ENCODE peak calls at places on chromosomes 2 and 18, in six cellular contexts. Z, X, T, D, A and O are unnamed samples. For H3K4me1, the result is how much of the 10 kb centered on the place peaks cover.

GRCh38 chr2:10367472-10368439 is 65.1 kb downstream of the HPCAL1 start:
- DNase-seq in Z (no peak), A (no peak), X (no peak), D (no peak), T (no peak), O (no peak)

GRCh38 chr2:57893347-57893746 is 153.3 kb upstream of the VRK2 start:
- DNase-seq in Z (no peak), T (no peak), D (no peak), X (no peak), A (no peak), O (no peak)

GRCh38 chr2:24048662-24049484 is 668 bp upstream of the FKBP1B start:
- DNase-seq in X (no peak), T (no peak), Z (no peak), D (no peak), A (no peak), O (no peak)

GRCh38 chr2:28291811-28292455 is 100.7 kb upstream of the FOSL2 start:
- DNase-seq in X (no peak), Z (no peak), A (no peak), T (no peak), D (no peak), O (no peak)

GRCh38 chr2:99031991-99032390 is 96.0 kb upstream of the CRACDL start:
- DNase-seq in D (no peak), T (no peak), Z (no peak), X (no peak), A (no peak), O (no peak)

GRCh38 chr2:234964631-234965461 is 13.0 kb downstream of the SH3BP4 start:
- DNase-seq in X (no peak), D (no peak), T (peak), A (no peak), Z (no peak), O (no peak)

GRCh38 chr2:30191831-30192271 is 39.5 kb upstream of the LBH start:
- DNase-seq in D (no peak), A (no peak), T (no peak), Z (no peak), X (no peak), O (no peak)

GRCh38 chr2:71690231-71690834 is 237.0 kb downstream of the DYSF start:
- DNase-seq in Z (no peak), X (no peak), D (no peak), T (no peak), A (no peak), O (no peak)

GRCh38 chr18:25661836-25662235 is 309.9 kb upstream of the ZNF521 start:
- DNase-seq in A (no peak), T (no peak), X (no peak), Z (no peak), D (no peak), O (no peak)

GRCh38 chr2:41869542-41870256 is 178.1 kb upstream of the PKDCC start:
- DNase-seq in Z (peak), X (peak), D (peak), A (no peak), T (peak), O (peak)

GRCh38 chr2:41870257-41870570 is 177.6 kb upstream of the PKDCC start:
- DNase-seq in Z (no peak), X (no peak), A (no peak), T (no peak), D (no peak), O (no peak)

GRCh38 chr2:41870948-41871522 is 176.8 kb upstream of the PKDCC start:
- DNase-seq in A (no peak), D (no peak), Z (no peak), T (peak), X (no peak), O (no peak)

GRCh38 chr2:41872646-41873045 is 175.2 kb upstream of the PKDCC start:
- DNase-seq in Z (no peak), A (no peak), D (no peak), X (no peak), T (peak), O (no peak)

GRCh38 chr2:41873102-41873501 is 174.7 kb upstream of the PKDCC start:
- DNase-seq in X (no peak), D (no peak), T (peak), Z (no peak), A (no peak), O (no peak)
- H3K4me1 ChIP-seq in X (under half), D (under half), T (under half), Z (under half), A (under half), O (under half)

DNA sequence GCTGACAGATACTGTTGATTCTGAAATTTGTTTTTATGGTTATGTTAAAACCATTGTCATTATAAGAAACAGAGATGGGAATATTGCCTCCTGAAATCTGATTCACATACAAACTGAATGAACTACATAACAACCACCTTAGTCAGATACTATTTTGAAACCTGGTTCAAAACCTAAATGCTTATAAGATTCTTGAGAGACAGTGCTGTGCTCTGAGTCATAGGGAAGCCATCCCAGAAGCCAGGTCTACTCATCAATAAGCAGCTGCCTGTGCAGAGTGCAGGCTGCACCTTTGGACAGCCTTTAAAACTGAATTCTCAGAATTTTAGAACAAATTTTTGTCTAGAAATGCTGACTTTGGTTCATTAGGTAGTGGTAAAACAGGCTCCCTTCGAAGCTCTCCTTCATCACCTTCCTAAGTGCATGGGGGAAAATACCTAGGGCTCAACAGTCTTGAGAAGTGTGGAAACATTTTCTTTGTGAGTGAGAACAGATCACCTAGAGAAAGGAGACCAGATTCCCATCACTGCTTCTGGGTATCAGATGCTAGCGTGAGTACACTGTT is at the start of gene SERPINB7:
- DNase-seq in A (no peak), X (no peak), D (no peak), T (peak), Z (no peak), O (no peak)
- H3K27ac ChIP-seq in A (no peak), X (no peak), D (no peak), T (peak), Z (no peak), O (no peak)

DNA sequence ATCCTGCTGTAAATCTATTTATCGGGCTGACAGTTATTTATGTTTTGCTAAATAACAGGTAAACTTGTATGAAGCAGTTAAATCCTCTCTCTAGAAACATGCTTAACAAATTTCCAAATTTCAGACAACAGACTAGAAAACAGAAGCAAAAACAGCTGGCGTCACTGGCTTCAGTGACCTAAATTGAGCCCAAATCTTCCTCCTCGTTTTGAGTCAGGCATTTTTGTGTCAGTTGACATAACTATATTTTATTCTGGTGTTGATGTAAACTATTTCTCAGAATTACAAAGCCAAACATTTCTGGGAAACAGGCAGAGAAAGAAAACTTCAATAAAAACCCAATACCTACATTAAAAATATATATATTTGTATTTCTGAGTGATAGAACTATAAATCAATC is 21.7 kb downstream of the RBMS1 start:
- DNase-seq in Z (no peak), D (no peak), T (peak), X (no peak), A (no peak), O (no peak)
- H3K4me1 ChIP-seq in Z (half or more), D (under half), T (half or more), X (under half), A (half or more), O (under half)

DNA sequence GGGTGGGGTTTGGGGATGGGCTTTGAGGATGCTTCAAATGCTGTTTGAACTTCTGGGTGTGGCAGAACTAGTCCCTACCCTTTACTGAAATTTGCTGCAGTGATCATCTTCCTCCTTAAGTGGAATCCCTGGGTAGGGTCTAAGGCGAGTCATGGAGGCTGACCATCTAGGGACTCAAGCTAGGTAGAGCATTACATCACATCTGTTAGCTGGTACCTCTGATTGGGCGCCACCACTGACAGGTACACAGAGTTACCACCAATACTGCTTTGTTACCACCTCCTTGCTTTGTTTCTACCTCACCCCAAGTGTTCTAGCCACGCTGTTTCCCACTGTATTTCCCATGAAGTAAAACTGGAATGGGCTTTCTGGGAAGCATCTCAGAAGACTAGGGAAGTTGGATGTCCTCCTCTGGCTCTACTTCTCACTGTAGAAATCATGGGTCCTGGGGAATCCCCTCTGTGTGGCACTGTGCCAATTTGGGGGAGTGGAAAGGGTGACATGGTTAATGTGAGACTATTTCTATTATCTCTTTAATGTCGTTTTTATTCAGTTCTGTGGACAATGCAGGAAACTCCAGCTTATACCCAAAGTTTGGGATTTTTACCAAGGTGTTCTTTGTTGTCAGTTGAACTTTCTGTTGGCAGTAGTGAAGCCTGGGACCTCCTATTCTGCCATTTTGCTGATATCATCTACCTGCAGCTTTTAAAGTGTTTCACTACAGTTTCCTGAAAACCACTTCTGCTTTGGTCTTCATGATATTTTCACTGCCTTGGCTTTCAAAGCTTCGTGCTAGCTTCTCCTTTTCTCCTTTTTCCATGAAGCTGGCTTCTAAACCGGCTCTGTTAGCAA is 14.5 kb upstream of the SULT1C4 start:
- DNase-seq in X (no peak), T (no peak), D (peak), A (no peak), Z (no peak), O (no peak)
- H3K27ac ChIP-seq in X (no peak), T (no peak), D (no peak), A (no peak), Z (no peak), O (no peak)

GRCh38 chr2:8300905-8301304 is 381.0 kb upstream of the ID2 start:
- DNase-seq in T (no peak), Z (no peak), A (no peak), D (no peak), X (no peak), O (no peak)
- H3K4me1 ChIP-seq in T (under half), Z (under half), A (under half), D (under half), X (under half), O (under half)

GRCh38 chr18:44579028-44579692 is 101.5 kb upstream of the SETBP1 start:
- DNase-seq in Z (no peak), D (no peak), X (no peak), T (peak), A (no peak), O (no peak)
- H3K27ac ChIP-seq in Z (no peak), D (no peak), X (no peak), T (peak), A (peak), O (peak)